ENCODE peak calls at places on chromosomes 16 and 17, in six cellular contexts. Z is A549, V is prostate gland, K is adrenal gland, F is esophagus squamous epithelium, W is sigmoid colon. Q is an unnamed sample.

GRCh38 chr17:79221597-79221996 is 147.0 kb downstream of the ENGASE start:
- DNase-seq in W (no peak), Z (no peak), V (no peak), F (no peak), K (no peak), Q (no peak)

GRCh38 chr17:14014647-14015046 is 54.7 kb upstream of the COX10 start:
- DNase-seq in F (no peak), V (no peak), W (no peak), K (no peak), Z (no peak), Q (no peak)

GRCh38 chr16:24858219-24859041 is 12.7 kb downstream of the SLC5A11 start:
- DNase-seq in K (peak; percentile 50), V (no peak), F (no peak), W (peak; percentile 53), Z (peak; percentile 68), Q (peak; percentile 47)

GRCh38 chr16:84874983-84875382 is 55.2 kb downstream of the CRISPLD2 start:
- DNase-seq in K (no peak), F (no peak), V (no peak), W (no peak), Z (no peak), Q (no peak)

GRCh38 chr17:7478276-7479138 is 924 bp downstream of the ZBTB4 start:
- DNase-seq in F (no peak), Z (peak; percentile 50), W (peak; percentile 86), K (no peak), V (peak; percentile 42), Q (peak; percentile 70)

GRCh38 chr17:76968707-76969597 is 100.7 kb downstream of the MGAT5B start:
- DNase-seq in W (no peak), V (no peak), F (no peak), K (no peak), Z (no peak), Q (peak; percentile 68)

GRCh38 chr17:2906907-2907306 is 110.7 kb downstream of the RAP1GAP2 start:
- DNase-seq in K (no peak), V (no peak), Z (no peak), F (no peak), W (no peak), Q (no peak)

GRCh38 chr17:81049372-81049911 is 14.5 kb downstream of the BAIAP2 start:
- DNase-seq in K (no peak), Z (no peak), F (no peak), W (no peak), V (no peak), Q (peak; percentile 54)

GRCh38 chr16:2498531-2499253 is 15.1 kb upstream of the ATP6V0C start:
- DNase-seq in V (peak; percentile 85), F (no peak), K (no peak), Z (no peak), W (no peak), Q (no peak)

GRCh38 chr17:76132574-76133338 is 8.3 kb downstream of the FOXJ1 start:
- DNase-seq in Z (no peak), F (no peak), W (peak; percentile 60), K (no peak), V (peak; percentile 79), Q (no peak)

GRCh38 chr17:7897773-7898172 is 9.2 kb downstream of the CHD3 start:
- DNase-seq in V (no peak), W (no peak), F (no peak), K (no peak), Z (peak; percentile 72), Q (no peak)

GRCh38 chr17:1294157-1294717 is 14.8 kb downstream of the TRARG1 start:
- DNase-seq in V (no peak), Z (no peak), K (no peak), W (no peak), F (no peak), Q (no peak)

GRCh38 chr17:52064791-52065211 is 93.7 kb downstream of the CA10 start:
- DNase-seq in K (no peak), V (no peak), Z (no peak), F (no peak), W (no peak), Q (no peak)

GRCh38 chr16:87213536-87213935 is 103.7 kb downstream of the C16orf95 start:
- DNase-seq in V (no peak), K (no peak), Z (no peak), W (no peak), F (no peak), Q (no peak)

GRCh38 chr16:4309833-4310266 is 6.0 kb upstream of the GLIS2 start:
- DNase-seq in W (peak; percentile 85), F (no peak), K (peak; percentile 82), V (no peak), Z (peak; percentile 88), Q (no peak)

GRCh38 chr17:67520282-67520906 is 143.3 kb downstream of the PITPNC1 start:
- DNase-seq in W (peak; percentile 87), V (no peak), F (no peak), K (no peak), Z (no peak), Q (no peak)

GRCh38 chr17:76826290-76827138 is 41.7 kb upstream of the MGAT5B start:
- DNase-seq in F (no peak), V (no peak), Z (no peak), K (no peak), W (no peak), Q (no peak)

GRCh38 chr17:43576563-43577229 is 30.6 kb upstream of the ETV4 start:
- DNase-seq in F (no peak), W (peak; percentile 77), Z (peak; percentile 80), V (peak; percentile 46), K (peak; percentile 68), Q (peak; percentile 52)

GRCh38 chr16:3651461-3652372 is 2.8 kb upstream of the DNASE1 start:
- DNase-seq in W (peak; percentile 44), V (no peak), Z (no peak), K (peak; percentile 12), F (no peak), Q (no peak)

GRCh38 chr16:48498761-48499600 is 111.0 kb downstream of the N4BP1 start:
- DNase-seq in W (peak; percentile 86), K (peak; percentile 77), V (peak; percentile 32), F (no peak), Z (peak; percentile 54), Q (no peak)

GRCh38 chr17:44137891-44138709 is 3.6 kb upstream of the HROB start:
- DNase-seq in Z (peak; percentile 98), K (peak; percentile 97), V (peak; percentile 67), F (peak; percentile 20), W (peak; percentile 94), Q (peak; percentile 44)

GRCh38 chr17:35713069-35713728 is 18.2 kb upstream of the RASL10B start:
- DNase-seq in K (peak; percentile 83), F (no peak), W (no peak), V (no peak), Z (no peak), Q (no peak)

GRCh38 chr17:50547035-50547735 is at the start of gene SPATA20:
- DNase-seq in Z (peak; percentile 93), F (peak; percentile 29), W (peak; percentile 97), K (peak; percentile 97), V (peak; percentile 93), Q (peak; percentile 96)

GRCh38 chr17:74212913-74213791 is at the start of gene TTYH2:
- DNase-seq in K (peak; percentile 93), V (peak; percentile 90), F (peak; percentile 47), Z (peak; percentile 77), W (peak; percentile 96), Q (peak; percentile 70)

GRCh38 chr17:74212262-74212912 is 984 bp upstream of the TTYH2 start:
- DNase-seq in F (no peak), K (peak; percentile 48), Z (no peak), W (peak; percentile 67), V (no peak), Q (no peak)

GRCh38 chr17:74211141-74211928 is 2.0 kb upstream of the TTYH2 start:
- DNase-seq in F (no peak), W (no peak), Z (no peak), V (no peak), K (peak; percentile 54), Q (no peak)

GRCh38 chr17:74211929-74212261 is 1.5 kb upstream of the TTYH2 start:
- DNase-seq in V (no peak), K (no peak), F (no peak), Z (no peak), W (no peak), Q (no peak)

GRCh38 chr17:74210191-74211140 is 2.9 kb upstream of the TTYH2 start:
- DNase-seq in F (no peak), W (peak; percentile 84), V (peak; percentile 59), Z (peak; percentile 69), K (peak; percentile 87), Q (peak; percentile 67)
- TF ChIP-seq POLR2A in F (no peak), W (no peak), V (no peak), Z (no peak), K (peak; percentile 67), Q (peak; percentile 77)

GRCh38 chr16:68257906-68258800 is 6.2 kb upstream of the SLC7A6 start:
- DNase-seq in F (no peak), K (peak; percentile 89), Z (peak; percentile 65), W (peak; percentile 93), V (no peak), Q (no peak)
- TF ChIP-seq POLR2A in F (no peak), K (peak; percentile 72), Z (no peak), W (no peak), V (no peak), Q (no peak)

DNA sequence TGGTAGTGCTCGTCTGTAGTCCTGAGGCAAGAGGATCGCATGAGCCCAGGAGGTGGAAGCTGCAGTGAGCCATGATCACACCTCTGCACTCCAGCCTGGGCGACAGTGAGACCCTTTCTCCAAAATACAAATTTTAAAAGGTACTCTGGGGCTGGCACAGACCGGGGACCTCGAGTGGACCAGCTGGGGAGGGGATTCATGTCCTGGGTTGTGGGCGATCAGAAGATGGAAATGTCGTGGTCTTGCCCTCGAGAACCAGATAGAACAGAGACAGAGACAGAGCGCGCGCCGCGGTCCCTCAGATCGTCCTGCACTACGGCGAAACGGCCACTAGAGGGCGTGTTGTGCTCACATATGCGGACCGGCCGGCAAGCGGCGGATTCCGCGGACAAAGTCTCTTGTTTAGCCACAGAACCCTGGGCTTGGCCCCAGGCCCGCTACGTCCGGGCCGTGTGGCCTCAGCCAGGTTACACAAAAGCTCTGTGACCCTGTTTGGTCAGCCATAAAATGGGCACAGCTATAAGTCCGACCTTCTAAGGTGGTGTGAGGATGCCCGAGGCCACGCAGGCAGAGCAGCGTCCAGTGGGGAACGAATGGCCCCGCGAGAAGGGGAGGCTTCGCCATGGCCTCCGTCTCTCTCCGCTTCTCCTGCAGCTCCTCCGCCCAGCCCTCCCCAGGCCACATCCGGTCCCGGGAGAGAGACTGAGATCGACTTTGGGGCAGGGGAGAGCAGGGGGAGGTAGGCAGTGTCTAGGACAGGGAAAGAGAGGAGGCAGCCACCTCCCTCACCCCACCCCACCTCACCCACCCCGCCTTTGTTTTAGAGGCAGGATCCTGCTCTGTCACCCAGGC is 14.6 kb upstream of the SBK1 start:
- DNase-seq in K (peak; percentile 90), W (peak; percentile 92), F (peak; percentile 59), Z (peak; percentile 81), V (peak; percentile 82), Q (peak; percentile 85)
- TF ChIP-seq POLR2A in K (no peak), W (no peak), F (no peak), Z (peak; percentile 30), V (no peak), Q (no peak)

DNA sequence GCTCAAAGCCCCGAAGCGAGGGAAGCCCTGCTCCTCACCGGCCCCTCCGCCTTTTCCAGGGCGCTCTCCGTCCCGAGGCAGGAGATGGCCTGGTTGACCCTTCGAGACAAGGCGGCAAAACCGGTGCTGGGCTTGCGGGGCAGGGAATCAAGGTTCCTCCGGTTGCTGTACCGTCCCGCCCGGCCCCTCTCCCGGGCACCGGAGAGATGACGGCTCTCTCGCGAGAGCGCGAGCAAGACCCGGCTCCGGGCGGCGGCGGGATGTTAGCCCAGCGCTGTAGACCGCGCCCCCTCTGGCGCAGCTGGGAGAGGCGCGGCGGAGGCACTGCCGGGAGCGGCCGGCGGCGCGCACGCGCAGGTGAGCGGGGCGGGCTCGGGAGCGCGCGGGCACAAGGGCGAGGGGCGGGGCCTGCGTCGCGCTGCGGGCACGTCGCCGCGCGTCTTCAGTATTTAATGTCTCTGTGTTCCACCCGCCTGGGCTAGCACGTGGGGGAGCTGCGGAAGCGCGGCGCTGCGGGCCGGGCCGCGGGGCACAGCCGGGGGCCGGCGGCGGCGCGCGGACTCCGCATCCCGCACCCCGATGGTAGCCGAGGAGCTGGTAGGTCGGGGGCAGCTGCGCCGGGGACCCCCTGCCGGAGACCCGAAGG is at the start of gene AKAP1:
- DNase-seq in F (peak; percentile 76), Z (peak; percentile 96), V (peak; percentile 94), W (peak; percentile 98), K (peak; percentile 97), Q (peak; percentile 97)
- TF ChIP-seq POLR2A in F (peak; percentile 95), Z (peak; percentile 97), V (peak; percentile 92), W (peak; percentile 96), K (peak; percentile 96), Q (peak; percentile 91)